ENCODE peak calls at places on chromosome 4, in four cellular contexts. Z is HepG2, R is sigmoid colon, W is SK-N-SH. E is an unnamed sample.
A peak's percentile ranks its signal among the peaks of the same experiment; 100 is the strongest.

GRCh38 chr4:144090744-144091143 is 49.8 kb downstream of the GYPA start:
- DNase-seq in Z (no peak), R (no peak), W (no peak), E (no peak)

GRCh38 chr4:146883070-146883469 is 62.6 kb downstream of the TTC29 start:
- DNase-seq in W (no peak), R (no peak), Z (no peak), E (no peak)

GRCh38 chr4:145829629-145830395 is 108.8 kb downstream of the ZNF827 start:
- DNase-seq in W (no peak), R (no peak), Z (no peak), E (no peak)

GRCh38 chr4:22264261-22264660 is 251.6 kb downstream of the ADGRA3 start:
- DNase-seq in Z (no peak), R (no peak), W (no peak), E (no peak)

GRCh38 chr4:98833384-98833783 is 95.5 kb downstream of the EIF4E start:
- DNase-seq in Z (no peak), R (no peak), W (no peak), E (no peak)

GRCh38 chr4:96685691-96686090 is 845.8 kb downstream of the PDHA2 start:
- DNase-seq in Z (no peak), R (no peak), W (no peak), E (no peak)

GRCh38 chr4:41160856-41161255 is 53.5 kb downstream of the APBB2 start:
- DNase-seq in Z (no peak), W (no peak), R (no peak), E (no peak)

GRCh38 chr4:145473203-145473602 is 8.4 kb upstream of the SMAD1 start:
- DNase-seq in R (no peak), W (no peak), Z (no peak), E (no peak)

GRCh38 chr4:75046641-75047040 is 113.7 kb downstream of the PARM1 start:
- DNase-seq in R (no peak), Z (no peak), W (no peak), E (no peak)

GRCh38 chr4:20565075-20565721 is 135.1 kb upstream of the PACRGL start:
- DNase-seq in R (no peak), Z (no peak), W (no peak), E (no peak)

GRCh38 chr4:47238697-47239096 is 207.3 kb downstream of the GABRB1 start:
- DNase-seq in Z (no peak), R (no peak), W (no peak), E (no peak)

GRCh38 chr4:184807797-184808718 is 17.7 kb downstream of the ACSL1 start:
- DNase-seq in W (no peak), R (no peak), Z (peak; percentile 85), E (no peak)

GRCh38 chr4:12446237-12446636 is 1017.5 kb upstream of the HS3ST1 start:
- DNase-seq in Z (no peak), R (no peak), W (peak; percentile 12), E (no peak)

GRCh38 chr4:107721436-107722090 is 1.5 kb upstream of the PAPSS1 start:
- DNase-seq in R (no peak), W (no peak), Z (no peak), E (no peak)

GRCh38 chr4:119550857-119551532 is 77.6 kb downstream of the PDE5A start:
- DNase-seq in W (no peak), Z (no peak), R (no peak), E (no peak)

GRCh38 chr4:183658362-183659028 is 490 bp downstream of the RWDD4 start:
- DNase-seq in W (peak; percentile 83), Z (peak; percentile 37), R (peak; percentile 67), E (no peak)

GRCh38 chr4:185222598-185222997 is 13.2 kb downstream of the SNX25 start:
- DNase-seq in R (no peak), W (no peak), Z (no peak), E (no peak)

GRCh38 chr4:53702334-53703266 is 111.3 kb upstream of the LNX1 start:
- DNase-seq in Z (peak; percentile 63), W (peak; percentile 84), R (peak; percentile 89), E (peak; percentile 70)

GRCh38 chr4:127783026-127783769 is 1.1 kb downstream of the HSPA4L start:
- DNase-seq in W (peak; percentile 46), R (peak; percentile 87), Z (peak; percentile 77), E (peak; percentile 73)

GRCh38 chr4:152041304-152041703 is 280.5 kb upstream of the GATB start:
- DNase-seq in W (no peak), R (no peak), Z (no peak), E (no peak)

GRCh38 chr4:81113024-81113423 is 82.5 kb downstream of the BMP3 start:
- DNase-seq in Z (no peak), R (no peak), W (no peak), E (no peak)

GRCh38 chr4:3791910-3792542 is 25.8 kb downstream of the ADRA2C start:
- DNase-seq in R (no peak), Z (peak; percentile 54), W (no peak), E (peak; percentile 32)

GRCh38 chr4:53186714-53187358 is 179.0 kb downstream of the SCFD2 start:
- DNase-seq in Z (no peak), W (no peak), R (no peak), E (no peak)

GRCh38 chr4:173182403-173182802 is 13.8 kb downstream of the GALNT7 start:
- DNase-seq in Z (no peak), W (no peak), R (no peak), E (no peak)

GRCh38 chr4:145891958-145892357 is 46.7 kb downstream of the ZNF827 start:
- DNase-seq in W (no peak), R (no peak), Z (no peak), E (no peak)

GRCh38 chr4:78694457-78694787 is 81.7 kb upstream of the BMP2K start:
- DNase-seq in R (no peak), W (no peak), Z (no peak), E (no peak)
- TF ChIP-seq POLR2AphosphoS5 in R (no peak), W (no peak), Z (no peak), E (no peak)

DNA sequence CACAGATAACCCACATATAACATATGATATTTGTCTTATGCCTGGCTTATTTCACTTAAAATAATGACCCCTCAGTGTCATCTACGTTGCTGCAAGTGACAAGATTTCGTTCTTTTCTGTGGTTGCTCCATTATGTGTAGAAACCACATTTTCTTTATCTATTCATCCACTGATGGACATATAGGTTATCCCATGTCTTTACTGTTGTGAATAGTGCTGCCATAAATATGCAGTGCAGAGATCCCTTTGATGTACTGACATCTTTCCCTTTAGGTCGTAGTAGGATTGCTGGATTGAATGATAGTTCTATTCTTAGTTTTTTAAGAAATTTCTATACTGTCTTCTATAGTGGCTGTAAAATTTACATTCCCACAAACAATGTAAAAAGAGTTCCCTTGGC is 135.8 kb downstream of the TET2 start:
- DNase-seq in Z (no peak), W (no peak), R (no peak), E (no peak)
- TF ChIP-seq POLR2AphosphoS5 in Z (no peak), W (no peak), R (no peak), E (no peak)

GRCh38 chr4:2497324-2497723 is 28.4 kb downstream of the RNF4 start:
- DNase-seq in R (no peak), Z (no peak), W (no peak), E (no peak)

GRCh38 chr4:2497931-2498330 is 29.0 kb downstream of the RNF4 start:
- DNase-seq in W (no peak), R (peak; percentile 66), Z (no peak), E (no peak)

GRCh38 chr4:2503809-2504208 is 32.6 kb upstream of the FAM193A start:
- DNase-seq in Z (no peak), W (no peak), R (no peak), E (no peak)

GRCh38 chr4:2500547-2500946 is 31.6 kb downstream of the RNF4 start:
- DNase-seq in Z (no peak), R (no peak), W (no peak), E (no peak)

DNA sequence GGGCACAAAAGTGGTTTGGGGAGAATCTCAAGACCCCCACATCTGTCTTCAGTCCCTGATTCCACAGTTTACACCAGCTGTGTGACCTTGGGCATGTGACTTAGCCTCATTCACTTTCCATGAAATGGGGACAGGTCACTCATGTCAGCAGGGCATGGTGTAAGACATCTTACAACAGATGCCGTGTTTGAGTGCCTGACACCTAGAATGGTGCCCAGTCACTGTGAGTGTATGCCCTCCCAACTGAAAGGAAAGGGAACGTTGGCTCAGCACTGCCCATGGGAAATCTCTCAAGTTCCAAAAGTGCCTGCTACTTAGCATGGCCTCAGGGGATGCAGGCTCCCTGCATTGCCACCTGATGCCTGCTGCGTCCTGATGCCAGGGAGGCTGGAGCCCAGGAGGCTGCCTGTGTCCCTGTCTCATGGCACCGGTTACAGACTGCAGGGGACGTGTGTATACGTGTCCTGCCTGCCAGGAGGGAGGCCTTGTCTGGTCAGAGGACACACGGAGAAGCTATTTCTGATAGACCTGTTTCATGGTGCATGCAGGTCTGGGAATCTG is 32.2 kb downstream of the RNF4 start:
- DNase-seq in R (no peak), Z (no peak), W (no peak), E (no peak)
- TF ChIP-seq POLR2AphosphoS5 in R (no peak), Z (no peak), W (no peak), E (no peak)

GRCh38 chr4:7805533-7806079 is 134.1 kb downstream of the AFAP1 start:
- DNase-seq in W (no peak), Z (peak; percentile 96), R (no peak), E (peak; percentile 95)
- TF ChIP-seq POLR2AphosphoS5 in W (no peak), Z (no peak), R (no peak), E (peak; percentile 93)

GRCh38 chr4:1043162-1043561 is 31.7 kb downstream of the FGFRL1 start:
- DNase-seq in Z (no peak), W (no peak), R (no peak), E (no peak)

GRCh38 chr4:1044469-1045192 is 33.2 kb downstream of the FGFRL1 start:
- DNase-seq in R (peak; percentile 64), W (no peak), Z (no peak), E (no peak)

GRCh38 chr4:1045193-1045594 is 33.8 kb downstream of the FGFRL1 start:
- DNase-seq in W (no peak), R (peak; percentile 62), Z (no peak), E (no peak)

GRCh38 chr4:1042352-1043025 is 31.1 kb downstream of the FGFRL1 start:
- DNase-seq in Z (no peak), R (no peak), W (no peak), E (no peak)

GRCh38 chr4:1043658-1044468 is 32.4 kb downstream of the FGFRL1 start:
- DNase-seq in W (no peak), Z (peak; percentile 84), R (peak; percentile 97), E (no peak)
- TF ChIP-seq POLR2AphosphoS5 in W (peak; percentile 85), Z (no peak), R (no peak), E (no peak)

E was measured in prostate gland.